ENCODE peak calls at places on chromosomes 1 and 21, in six cellular contexts. B is choroid plexus epithelial cell; U is fibroblast of lung; F is colonic mucosa; X is stimulated activated CD8-positive, alpha-beta memory T cell treated with anti-CD3 and anti-CD28 coated beads, Interleukin-2, amount 100 ng/mL, for 48 hours; G is EL. E is an unnamed sample.

GRCh38 chr1:18079941-18080340 is 27.7 kb upstream of the IGSF21 start:
- DNase-seq in X (no peak), U (no peak), B (no peak), F (no peak), G (no peak), E (no peak)

GRCh38 chr1:9257851-9258250 is 23.3 kb downstream of the H6PD start:
- DNase-seq in F (no peak), U (no peak), X (no peak), B (no peak), G (no peak), E (no peak)

GRCh38 chr1:148290881-148291280 is 138.8 kb upstream of the NBPF11 start:
- DNase-seq in B (peak), F (no peak), U (peak), X (no peak), G (no peak), E (peak)

GRCh38 chr1:244371294-244372141 is 80.2 kb downstream of the ADSS2 start:
- DNase-seq in F (no peak), U (no peak), B (no peak), G (no peak), X (no peak), E (no peak)

GRCh38 chr1:32208463-32208862 is 426 bp upstream of the DCDC2B start:
- DNase-seq in U (no peak), G (no peak), X (no peak), B (no peak), F (no peak), E (no peak)

GRCh38 chr1:153443486-153443885 is 17.0 kb downstream of the S100A7 start:
- DNase-seq in U (no peak), F (no peak), G (no peak), X (no peak), B (no peak), E (no peak)

GRCh38 chr1:85070972-85071492 is 22.7 kb upstream of the MCOLN3 start:
- DNase-seq in U (no peak), G (no peak), X (no peak), B (no peak), F (no peak), E (no peak)

GRCh38 chr1:30668546-30669327 is 54.6 kb downstream of the MATN1 start:
- DNase-seq in B (peak), F (no peak), G (peak), U (peak), X (no peak), E (peak)

GRCh38 chr1:25550683-25551310 is 7.4 kb downstream of the LDLRAP1 start:
- DNase-seq in B (peak), G (peak), X (no peak), U (peak), F (no peak), E (no peak)

GRCh38 chr1:162218975-162219374 is 149.5 kb downstream of the NOS1AP start:
- DNase-seq in U (peak), F (no peak), X (no peak), B (no peak), G (no peak), E (no peak)

GRCh38 chr1:235932090-235932510 is 65.4 kb upstream of the LYST start:
- DNase-seq in B (no peak), F (peak), X (no peak), U (no peak), G (no peak), E (no peak)

GRCh38 chr1:16398371-16398953 is 31.4 kb downstream of the SZRD1 start:
- DNase-seq in B (no peak), U (no peak), G (no peak), X (no peak), F (no peak), E (no peak)

GRCh38 chr1:119774746-119775495 is 6.2 kb upstream of the HMGCS2 start:
- DNase-seq in F (peak), G (no peak), B (no peak), U (no peak), X (no peak), E (no peak)

GRCh38 chr1:168428063-168428731 is 115.6 kb downstream of the XCL2 start:
- DNase-seq in U (peak), F (no peak), G (peak), B (no peak), X (no peak), E (peak)

GRCh38 chr1:181150273-181150672 is 61.8 kb downstream of the IER5 start:
- DNase-seq in G (no peak), F (no peak), X (no peak), U (no peak), B (no peak), E (no peak)

GRCh38 chr1:167057297-167057688 is 32.9 kb downstream of the GPA33 start:
- DNase-seq in X (no peak), U (peak), F (no peak), G (peak), B (peak), E (no peak)

GRCh38 chr1:225689882-225690459 is 37.0 kb upstream of the ENAH start:
- DNase-seq in B (peak), X (no peak), U (peak), G (peak), F (no peak), E (no peak)

GRCh38 chr1:156477526-156478249 is 22.9 kb downstream of the MEF2D start:
- DNase-seq in U (no peak), B (no peak), F (no peak), X (no peak), G (no peak), E (no peak)

GRCh38 chr1:151326619-151327222 is 495 bp downstream of the PI4KB start:
- DNase-seq in G (peak), U (peak), B (peak), F (peak), X (peak), E (no peak)

GRCh38 chr1:86520789-86521521 is 25.9 kb upstream of the CLCA4 start:
- DNase-seq in U (no peak), F (no peak), G (no peak), X (no peak), B (no peak), E (no peak)

GRCh38 chr21:45322960-45323461 is 35.3 kb upstream of the POFUT2 start:
- DNase-seq in U (no peak), F (no peak), X (no peak), G (peak), B (no peak), E (no peak)

GRCh38 chr1:6419397-6419802 is 319 bp downstream of the HES2 start:
- DNase-seq in G (no peak), B (no peak), F (no peak), X (no peak), U (no peak), E (no peak)

GRCh38 chr1:211928993-211929637 is 98.6 kb upstream of the LPGAT1 start:
- DNase-seq in X (no peak), F (peak), G (peak), U (no peak), B (peak), E (peak)

GRCh38 chr1:101357444-101357986 is 120.7 kb downstream of the S1PR1 start:
- DNase-seq in X (no peak), U (peak), F (peak), G (peak), B (peak), E (peak)

GRCh38 chr1:24142546-24143431 is at the start of gene IL22RA1:
- DNase-seq in X (no peak), U (peak), B (no peak), G (peak), F (peak), E (no peak)

GRCh38 chr1:26787706-26788514 is at the start of gene PIGV:
- DNase-seq in G (peak), X (peak), U (peak), B (peak), F (peak), E (peak)

GRCh38 chr1:220441211-220441610 is 86.7 kb upstream of the MARK1 start:
- DNase-seq in U (no peak), B (no peak), G (no peak), X (no peak), F (no peak), E (no peak)

GRCh38 chr1:147665521-147665920 is 4.8 kb downstream of the ACP6 start:
- DNase-seq in X (no peak), U (no peak), G (no peak), B (peak), F (no peak), E (no peak)

GRCh38 chr21:41642399-41642798 is 124.5 kb downstream of the RIPK4 start:
- DNase-seq in G (peak), U (peak), B (peak), X (no peak), F (no peak), E (peak)

GRCh38 chr1:37748563-37748962 is 16.4 kb downstream of the EPHA10 start:
- DNase-seq in X (no peak), U (no peak), B (no peak), F (no peak), G (no peak), E (no peak)

GRCh38 chr1:76782777-76783176 is 84.5 kb upstream of the ST6GALNAC5 start:
- DNase-seq in U (no peak), F (no peak), G (no peak), X (no peak), B (peak), E (peak)

GRCh38 chr1:65392497-65392896 is 28.0 kb upstream of the LEPR start:
- DNase-seq in U (no peak), G (no peak), B (no peak), X (no peak), F (no peak), E (no peak)

GRCh38 chr1:223887724-223888428 is 42.1 kb upstream of the TP53BP2 start:
- DNase-seq in F (no peak), G (peak), U (peak), B (peak), X (no peak), E (peak)

GRCh38 chr1:155170101-155170785 is 2.9 kb downstream of the KRTCAP2 start:
- DNase-seq in F (no peak), X (no peak), G (no peak), B (no peak), U (no peak), E (no peak)